ENCODE peak calls at places on chromosomes 5 and 9, in six cellular contexts. T is NCI-H2029 treated with DMSO at 0.1 percent for 48 hours; R is stimulated activated CD4-positive, alpha-beta T cell treated with anti-CD3 and anti-CD28 coated beads, Interleukin-1b, Interleukin-23, amount 100 ng/mL, for 48 hours; B is RPMI8226; K is aorta; A is BE2C. W is an unnamed sample.

GRCh38 chr9:137352511-137353222 is 50.6 kb upstream of the NRARP start:
- DNase-seq in A (no peak), B (peak), T (no peak), R (no peak), K (no peak), W (no peak)

GRCh38 chr5:15719784-15720183 is 219.8 kb downstream of the FBXL7 start:
- DNase-seq in T (no peak), B (no peak), R (no peak), A (peak), K (no peak), W (no peak)

GRCh38 chr5:168239325-168239724 is 52.1 kb upstream of the WWC1 start:
- DNase-seq in K (no peak), T (no peak), A (no peak), B (no peak), R (no peak), W (no peak)

GRCh38 chr5:119243888-119244287 is 111.9 kb upstream of the TNFAIP8 start:
- DNase-seq in R (no peak), K (no peak), B (no peak), A (no peak), T (no peak), W (no peak)

GRCh38 chr9:128169925-128170324 is 9.9 kb downstream of the BBLN start:
- DNase-seq in A (no peak), K (no peak), B (no peak), R (no peak), T (no peak), W (no peak)

GRCh38 chr9:13728917-13729811 is 449.7 kb upstream of the MPDZ start:
- DNase-seq in R (no peak), A (no peak), T (no peak), K (no peak), B (peak), W (no peak)

GRCh38 chr5:180315762-180316212 is 23.9 kb upstream of the MAPK9 start:
- DNase-seq in R (peak), A (peak), T (peak), B (peak), K (peak), W (peak)

GRCh38 chr5:176639981-176640380 is 7.3 kb upstream of the TSPAN17 start:
- DNase-seq in T (peak), A (no peak), K (peak), R (no peak), B (no peak), W (no peak)

GRCh38 chr9:133967024-133967741 is 24.9 kb downstream of the VAV2 start:
- DNase-seq in K (no peak), A (no peak), T (no peak), B (no peak), R (no peak), W (no peak)

GRCh38 chr9:117919594-117919993 is 215.4 kb downstream of the TLR4 start:
- DNase-seq in B (no peak), R (no peak), T (no peak), K (no peak), A (no peak), W (no peak)

GRCh38 chr9:86652696-86653095 is 294.6 kb downstream of the GAS1 start:
- DNase-seq in A (no peak), B (no peak), T (no peak), K (no peak), R (no peak), W (no peak)

GRCh38 chr5:111120911-111121310 is 28.8 kb downstream of the WDR36 start:
- DNase-seq in B (no peak), K (no peak), R (no peak), T (no peak), A (no peak), W (no peak)

GRCh38 chr5:145853952-145854351 is 18.8 kb upstream of the PRELID2 start:
- DNase-seq in B (no peak), A (no peak), R (no peak), K (no peak), T (no peak), W (no peak)

GRCh38 chr5:178201221-178201926 is 3.0 kb upstream of the HNRNPAB start:
- DNase-seq in B (no peak), T (no peak), A (no peak), R (no peak), K (no peak), W (no peak)

GRCh38 chr5:119274024-119274766 is 81.6 kb upstream of the TNFAIP8 start:
- DNase-seq in B (no peak), K (no peak), T (no peak), A (no peak), R (no peak), W (no peak)

W was measured in upper lobe of right lung.